ENCODE peak calls at places on chromosomes 1 and 21, in seven cellular contexts. D, R, S, Q, Y, F and V are unnamed samples.

GRCh38 chr1:44721521-44722361 is 9.2 kb downstream of the RNU5D-1 start:
- DNase-seq in D (peak), R (peak), S (no peak), Q (peak), Y (peak), F (no peak), V (no peak)

GRCh38 chr1:920008-920407 is 3.7 kb upstream of the SAMD11 start:
- DNase-seq in D (no peak), R (no peak), S (no peak), Q (no peak), Y (no peak), F (no peak), V (no peak)

GRCh38 chr1:18556364-18556763 is 74.3 kb upstream of the PAX7 start:
- DNase-seq in D (no peak), R (no peak), S (no peak), Q (peak), Y (no peak), F (no peak), V (no peak)

GRCh38 chr21:42466700-42467612 is 29.1 kb downstream of the RSPH1 start:
- DNase-seq in D (peak), R (peak), S (no peak), Q (peak), Y (no peak), F (no peak), V (no peak)

GRCh38 chr1:172431721-172432192 is 11.3 kb downstream of the C1orf105 start:
- DNase-seq in D (no peak), R (no peak), S (no peak), Q (no peak), Y (no peak), F (peak), V (no peak)

GRCh38 chr1:228147768-228148167 is 2.0 kb upstream of the GJC2 start:
- DNase-seq in D (no peak), R (no peak), S (no peak), Q (no peak), Y (no peak), F (no peak), V (no peak)

GRCh38 chr1:35663434-35663833 is 22.1 kb upstream of the PSMB2 start:
- DNase-seq in D (no peak), R (no peak), S (no peak), Q (no peak), Y (no peak), F (no peak), V (no peak)

GRCh38 chr21:23402929-23403520 is 2204.3 kb downstream of the MRPL39 start:
- DNase-seq in D (no peak), R (no peak), S (no peak), Q (no peak), Y (no peak), F (no peak), V (no peak)